ENCODE peak calls at places on chromosome 1, in eight cellular contexts. One of them, this sample, is unnamed.

GRCh38 chr1:213997772-213998107 is 10.0 kb downstream of the PROX1 start:
- DNase-seq in activated CD8-positive, alpha-beta T cell treated with anti-CD3 and anti-CD28 coated beads for 36 hours: no peak
- DNase-seq in lower lobe of right lung: no peak
- DNase-seq in AG04450: no peak
- DNase-seq in Panc1: no peak
- DNase-seq in PC-3: no peak
- DNase-seq in OCI-LY7: no peak
- DNase-seq in tibial nerve: no peak
- DNase-seq in this sample: no peak

GRCh38 chr1:42765271-42765670 is 1.6 kb downstream of the P3H1 start:
- DNase-seq in activated CD8-positive, alpha-beta T cell treated with anti-CD3 and anti-CD28 coated beads for 36 hours: no peak
- DNase-seq in lower lobe of right lung: no peak
- DNase-seq in AG04450: no peak
- DNase-seq in Panc1: no peak
- DNase-seq in PC-3: no peak
- DNase-seq in OCI-LY7: no peak
- DNase-seq in tibial nerve: no peak
- DNase-seq in this sample: no peak

GRCh38 chr1:155944396-155944728 is 2.9 kb downstream of the RXFP4 start:
- DNase-seq in activated CD8-positive, alpha-beta T cell treated with anti-CD3 and anti-CD28 coated beads for 36 hours: no peak
- DNase-seq in lower lobe of right lung: no peak
- DNase-seq in AG04450: no peak
- DNase-seq in Panc1: no peak
- DNase-seq in PC-3: no peak
- DNase-seq in OCI-LY7: peak; percentile 57
- DNase-seq in tibial nerve: no peak
- DNase-seq in this sample: no peak

GRCh38 chr1:156213644-156213966 is 798 bp downstream of the PMF1 start:
- DNase-seq in activated CD8-positive, alpha-beta T cell treated with anti-CD3 and anti-CD28 coated beads for 36 hours: no peak
- DNase-seq in lower lobe of right lung: no peak
- DNase-seq in AG04450: no peak
- DNase-seq in Panc1: no peak
- DNase-seq in PC-3: no peak
- DNase-seq in OCI-LY7: no peak
- DNase-seq in tibial nerve: no peak
- DNase-seq in this sample: no peak

GRCh38 chr1:197399691-197400521 is 131.9 kb downstream of the CRB1 start:
- DNase-seq in activated CD8-positive, alpha-beta T cell treated with anti-CD3 and anti-CD28 coated beads for 36 hours: peak; percentile 24
- DNase-seq in lower lobe of right lung: no peak
- DNase-seq in AG04450: no peak
- DNase-seq in Panc1: peak; percentile 12
- DNase-seq in PC-3: peak; percentile 71
- DNase-seq in OCI-LY7: peak; percentile 56
- DNase-seq in tibial nerve: no peak
- DNase-seq in this sample: peak; percentile 82

GRCh38 chr1:168693197-168693871 is 35.7 kb downstream of the DPT start:
- DNase-seq in activated CD8-positive, alpha-beta T cell treated with anti-CD3 and anti-CD28 coated beads for 36 hours: no peak
- DNase-seq in lower lobe of right lung: no peak
- DNase-seq in AG04450: no peak
- DNase-seq in Panc1: no peak
- DNase-seq in PC-3: no peak
- DNase-seq in OCI-LY7: no peak
- DNase-seq in tibial nerve: no peak
- DNase-seq in this sample: no peak

GRCh38 chr1:115505157-115505571 is 136.6 kb upstream of the VANGL1 start:
- DNase-seq in activated CD8-positive, alpha-beta T cell treated with anti-CD3 and anti-CD28 coated beads for 36 hours: no peak
- DNase-seq in lower lobe of right lung: no peak
- DNase-seq in AG04450: peak; percentile 8
- DNase-seq in Panc1: no peak
- DNase-seq in PC-3: no peak
- DNase-seq in OCI-LY7: no peak
- DNase-seq in tibial nerve: no peak
- DNase-seq in this sample: no peak

GRCh38 chr1:54255026-54255425 is 55.1 kb downstream of the MRPL37 start:
- DNase-seq in activated CD8-positive, alpha-beta T cell treated with anti-CD3 and anti-CD28 coated beads for 36 hours: no peak
- DNase-seq in lower lobe of right lung: no peak
- DNase-seq in AG04450: no peak
- DNase-seq in Panc1: no peak
- DNase-seq in PC-3: peak; percentile 33
- DNase-seq in OCI-LY7: no peak
- DNase-seq in tibial nerve: no peak
- DNase-seq in this sample: no peak

GRCh38 chr1:214452152-214452806 is 99.1 kb downstream of the PTPN14 start:
- DNase-seq in activated CD8-positive, alpha-beta T cell treated with anti-CD3 and anti-CD28 coated beads for 36 hours: no peak
- DNase-seq in lower lobe of right lung: no peak
- DNase-seq in AG04450: no peak
- DNase-seq in Panc1: no peak
- DNase-seq in PC-3: no peak
- DNase-seq in OCI-LY7: no peak
- DNase-seq in tibial nerve: no peak
- DNase-seq in this sample: no peak

GRCh38 chr1:245010018-245010614 is 144.7 kb upstream of the KIF26B start:
- DNase-seq in activated CD8-positive, alpha-beta T cell treated with anti-CD3 and anti-CD28 coated beads for 36 hours: no peak
- DNase-seq in lower lobe of right lung: no peak
- DNase-seq in AG04450: no peak
- DNase-seq in Panc1: no peak
- DNase-seq in PC-3: no peak
- DNase-seq in OCI-LY7: no peak
- DNase-seq in tibial nerve: no peak
- DNase-seq in this sample: no peak

GRCh38 chr1:236020359-236021000 is 44.4 kb downstream of the NID1 start:
- DNase-seq in activated CD8-positive, alpha-beta T cell treated with anti-CD3 and anti-CD28 coated beads for 36 hours: no peak
- DNase-seq in lower lobe of right lung: no peak
- DNase-seq in AG04450: no peak
- DNase-seq in Panc1: no peak
- DNase-seq in PC-3: no peak
- DNase-seq in OCI-LY7: no peak
- DNase-seq in tibial nerve: no peak
- DNase-seq in this sample: peak; percentile 42

GRCh38 chr1:61727544-61727943 is 2.6 kb upstream of the TM2D1 start:
- DNase-seq in activated CD8-positive, alpha-beta T cell treated with anti-CD3 and anti-CD28 coated beads for 36 hours: no peak
- DNase-seq in lower lobe of right lung: no peak
- DNase-seq in AG04450: no peak
- DNase-seq in Panc1: no peak
- DNase-seq in PC-3: no peak
- DNase-seq in OCI-LY7: no peak
- DNase-seq in tibial nerve: no peak
- DNase-seq in this sample: no peak

GRCh38 chr1:84712288-84712874 is 22.1 kb upstream of the SSX2IP start:
- DNase-seq in activated CD8-positive, alpha-beta T cell treated with anti-CD3 and anti-CD28 coated beads for 36 hours: no peak
- DNase-seq in lower lobe of right lung: no peak
- DNase-seq in AG04450: peak; percentile 85
- DNase-seq in Panc1: peak; percentile 22
- DNase-seq in PC-3: peak; percentile 84
- DNase-seq in OCI-LY7: no peak
- DNase-seq in tibial nerve: no peak
- DNase-seq in this sample: peak; percentile 56

GRCh38 chr1:222867316-222867715 is 52.5 kb downstream of the DISP1 start:
- DNase-seq in activated CD8-positive, alpha-beta T cell treated with anti-CD3 and anti-CD28 coated beads for 36 hours: no peak
- DNase-seq in lower lobe of right lung: no peak
- DNase-seq in AG04450: no peak
- DNase-seq in Panc1: no peak
- DNase-seq in PC-3: no peak
- DNase-seq in OCI-LY7: no peak
- DNase-seq in tibial nerve: no peak
- DNase-seq in this sample: no peak

GRCh38 chr1:222861057-222861456 is 46.2 kb downstream of the DISP1 start:
- DNase-seq in activated CD8-positive, alpha-beta T cell treated with anti-CD3 and anti-CD28 coated beads for 36 hours: no peak
- DNase-seq in lower lobe of right lung: no peak
- DNase-seq in AG04450: no peak
- DNase-seq in Panc1: no peak
- DNase-seq in PC-3: no peak
- DNase-seq in OCI-LY7: no peak
- DNase-seq in tibial nerve: no peak
- DNase-seq in this sample: no peak

GRCh38 chr1:222865718-222866117 is 50.9 kb downstream of the DISP1 start:
- DNase-seq in activated CD8-positive, alpha-beta T cell treated with anti-CD3 and anti-CD28 coated beads for 36 hours: no peak
- DNase-seq in lower lobe of right lung: no peak
- DNase-seq in AG04450: no peak
- DNase-seq in Panc1: no peak
- DNase-seq in PC-3: no peak
- DNase-seq in OCI-LY7: no peak
- DNase-seq in tibial nerve: no peak
- DNase-seq in this sample: no peak
- TF ChIP-seq CTCF in activated CD8-positive, alpha-beta T cell treated with anti-CD3 and anti-CD28 coated beads for 36 hours: no peak
- TF ChIP-seq CTCF in lower lobe of right lung: no peak
- TF ChIP-seq CTCF in AG04450: no peak
- TF ChIP-seq CTCF in Panc1: no peak
- TF ChIP-seq CTCF in PC-3: no peak
- TF ChIP-seq CTCF in OCI-LY7: no peak
- TF ChIP-seq CTCF in tibial nerve: no peak
- TF ChIP-seq CTCF in this sample: no peak

DNA sequence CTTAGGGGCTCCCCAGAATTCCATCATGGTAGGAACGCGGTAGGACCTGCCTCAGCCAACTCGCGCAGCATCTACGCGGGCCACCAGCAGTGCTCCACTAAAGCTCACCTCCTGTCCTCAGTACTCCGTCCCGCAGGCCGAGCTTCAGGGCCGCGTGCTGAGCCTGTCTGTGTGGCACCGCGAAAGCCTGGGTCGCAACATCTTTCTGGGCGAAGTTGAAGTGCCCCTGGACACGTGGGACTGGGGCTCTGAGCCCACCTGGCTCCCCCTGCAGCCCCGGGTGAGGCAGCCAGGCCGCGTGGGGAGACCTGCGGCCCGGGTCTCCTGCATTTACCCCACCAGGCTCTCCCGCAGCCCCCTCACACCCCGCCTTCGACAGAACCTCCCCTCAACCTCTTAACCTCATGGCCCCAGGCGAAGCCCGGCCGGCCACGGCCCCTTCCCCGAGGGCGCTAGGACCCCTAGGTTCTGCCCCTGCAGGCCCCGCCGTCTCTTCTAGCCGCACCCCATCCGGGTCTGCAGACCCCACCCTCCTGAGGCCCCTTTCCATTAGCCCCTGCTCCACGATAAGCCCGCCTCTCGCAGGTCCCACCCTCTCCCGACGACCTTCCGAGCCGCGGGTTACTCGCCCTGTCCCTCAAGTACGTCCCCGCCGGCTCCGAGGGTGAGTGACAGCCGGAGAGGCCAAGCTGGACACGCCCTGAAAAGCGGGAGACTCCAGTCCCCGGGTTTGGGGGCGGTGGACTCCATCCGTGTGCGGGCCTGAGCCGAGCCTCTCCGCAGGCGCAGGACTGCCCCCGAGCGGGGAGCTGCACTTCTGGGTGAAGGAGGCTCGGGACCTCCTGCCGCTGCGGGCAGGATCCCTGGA is 9.1 kb downstream of the SYTL1 start:
- DNase-seq in activated CD8-positive, alpha-beta T cell treated with anti-CD3 and anti-CD28 coated beads for 36 hours: no peak
- DNase-seq in lower lobe of right lung: no peak
- DNase-seq in AG04450: no peak
- DNase-seq in Panc1: no peak
- DNase-seq in PC-3: no peak
- DNase-seq in OCI-LY7: no peak
- DNase-seq in tibial nerve: no peak
- DNase-seq in this sample: no peak
- TF ChIP-seq CTCF in activated CD8-positive, alpha-beta T cell treated with anti-CD3 and anti-CD28 coated beads for 36 hours: no peak
- TF ChIP-seq CTCF in lower lobe of right lung: no peak
- TF ChIP-seq CTCF in AG04450: peak; percentile 15
- TF ChIP-seq CTCF in Panc1: no peak
- TF ChIP-seq CTCF in PC-3: no peak
- TF ChIP-seq CTCF in OCI-LY7: no peak
- TF ChIP-seq CTCF in tibial nerve: no peak
- TF ChIP-seq CTCF in this sample: no peak

DNA sequence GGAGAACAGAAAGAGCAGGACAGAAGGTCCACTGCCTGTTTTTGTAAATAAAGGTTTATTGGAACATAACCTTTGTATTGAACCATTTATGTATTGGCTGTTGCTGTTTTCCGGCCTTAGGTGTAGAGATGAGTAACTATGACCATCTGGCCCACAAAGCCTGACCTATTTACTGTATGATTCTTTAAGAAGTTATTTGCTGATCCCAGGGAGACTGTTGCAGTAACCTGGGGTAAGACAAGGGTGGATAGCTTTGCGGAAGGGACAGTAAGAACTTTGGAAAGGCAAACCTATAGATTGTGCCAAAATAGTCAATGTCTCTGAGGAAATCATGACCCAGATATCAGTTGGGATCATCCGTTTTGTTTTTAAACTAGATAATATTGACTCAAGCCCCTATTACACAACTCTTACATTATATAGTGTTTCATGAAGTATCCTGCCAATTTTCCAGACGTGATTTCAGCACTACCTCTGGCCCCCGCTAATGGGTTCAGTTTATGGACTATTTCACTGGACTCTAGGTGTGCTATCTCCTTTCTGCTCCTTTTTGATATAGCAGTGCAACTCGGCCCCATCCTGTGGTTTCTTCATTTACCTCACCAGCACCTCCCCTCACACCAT is 20.8 kb upstream of the TLCD4 start:
- DNase-seq in activated CD8-positive, alpha-beta T cell treated with anti-CD3 and anti-CD28 coated beads for 36 hours: no peak
- DNase-seq in lower lobe of right lung: no peak
- DNase-seq in AG04450: no peak
- DNase-seq in Panc1: no peak
- DNase-seq in PC-3: peak; percentile 86
- DNase-seq in OCI-LY7: no peak
- DNase-seq in tibial nerve: no peak
- DNase-seq in this sample: peak; percentile 55
- TF ChIP-seq CTCF in activated CD8-positive, alpha-beta T cell treated with anti-CD3 and anti-CD28 coated beads for 36 hours: no peak
- TF ChIP-seq CTCF in lower lobe of right lung: no peak
- TF ChIP-seq CTCF in AG04450: no peak
- TF ChIP-seq CTCF in Panc1: no peak
- TF ChIP-seq CTCF in PC-3: no peak
- TF ChIP-seq CTCF in OCI-LY7: no peak
- TF ChIP-seq CTCF in tibial nerve: no peak
- TF ChIP-seq CTCF in this sample: no peak

GRCh38 chr1:178169649-178170048 is 75.7 kb downstream of the RASAL2 start:
- DNase-seq in activated CD8-positive, alpha-beta T cell treated with anti-CD3 and anti-CD28 coated beads for 36 hours: no peak
- DNase-seq in lower lobe of right lung: no peak
- DNase-seq in AG04450: no peak
- DNase-seq in Panc1: no peak
- DNase-seq in PC-3: no peak
- DNase-seq in OCI-LY7: no peak
- DNase-seq in tibial nerve: no peak
- DNase-seq in this sample: no peak

GRCh38 chr1:178174539-178174938 is 80.6 kb downstream of the RASAL2 start:
- DNase-seq in activated CD8-positive, alpha-beta T cell treated with anti-CD3 and anti-CD28 coated beads for 36 hours: no peak
- DNase-seq in lower lobe of right lung: no peak
- DNase-seq in AG04450: no peak
- DNase-seq in Panc1: no peak
- DNase-seq in PC-3: no peak
- DNase-seq in OCI-LY7: no peak
- DNase-seq in tibial nerve: no peak
- DNase-seq in this sample: no peak

GRCh38 chr1:178168535-178168934 is 74.6 kb downstream of the RASAL2 start:
- DNase-seq in activated CD8-positive, alpha-beta T cell treated with anti-CD3 and anti-CD28 coated beads for 36 hours: no peak
- DNase-seq in lower lobe of right lung: no peak
- DNase-seq in AG04450: peak; percentile 13
- DNase-seq in Panc1: no peak
- DNase-seq in PC-3: peak; percentile 31
- DNase-seq in OCI-LY7: no peak
- DNase-seq in tibial nerve: no peak
- DNase-seq in this sample: peak; percentile 49

DNA sequence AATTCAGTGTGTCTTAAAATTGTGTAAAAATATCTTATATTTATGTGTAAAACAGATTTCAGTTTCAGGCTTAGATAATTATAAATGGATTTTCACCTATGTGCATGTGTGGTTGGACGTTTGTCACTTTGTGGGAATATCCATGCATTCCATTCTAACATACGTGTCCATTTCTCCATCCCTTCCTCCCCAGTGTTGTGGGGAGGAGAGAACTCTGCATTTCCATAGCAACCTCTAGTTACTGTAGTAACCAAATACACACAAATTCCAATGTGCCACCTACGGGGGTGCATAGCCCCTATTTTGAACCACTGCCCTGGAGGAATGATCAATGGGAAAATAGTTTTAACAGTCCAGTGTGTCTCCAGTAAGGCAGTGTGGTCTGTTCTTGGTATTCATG is 79.0 kb downstream of the RASAL2 start:
- DNase-seq in activated CD8-positive, alpha-beta T cell treated with anti-CD3 and anti-CD28 coated beads for 36 hours: no peak
- DNase-seq in lower lobe of right lung: no peak
- DNase-seq in AG04450: no peak
- DNase-seq in Panc1: no peak
- DNase-seq in PC-3: no peak
- DNase-seq in OCI-LY7: no peak
- DNase-seq in tibial nerve: no peak
- DNase-seq in this sample: peak; percentile 81
- TF ChIP-seq CTCF in activated CD8-positive, alpha-beta T cell treated with anti-CD3 and anti-CD28 coated beads for 36 hours: no peak
- TF ChIP-seq CTCF in lower lobe of right lung: no peak
- TF ChIP-seq CTCF in AG04450: no peak
- TF ChIP-seq CTCF in Panc1: no peak
- TF ChIP-seq CTCF in PC-3: no peak
- TF ChIP-seq CTCF in OCI-LY7: no peak
- TF ChIP-seq CTCF in tibial nerve: no peak
- TF ChIP-seq CTCF in this sample: no peak

This sample was measured in MCF 10A.